ENCODE peak calls at places on chromosomes 7 and 10, in four cellular contexts. W is mammary epithelial cell, Y is ovary, J is testis. P is an unnamed sample.

GRCh38 chr7:2516194-2516555 is 3.4 kb upstream of the LFNG start:
- DNase-seq in W (no peak), Y (no peak), J (no peak), P (no peak)

GRCh38 chr7:129385116-129385515 is 49.1 kb upstream of the STRIP2 start:
- DNase-seq in W (no peak), Y (no peak), J (no peak), P (no peak)

GRCh38 chr7:134420509-134421125 is 38.3 kb downstream of the AKR1B1 start:
- DNase-seq in W (peak; percentile 55), Y (no peak), J (peak; percentile 70), P (peak; percentile 64)

GRCh38 chr10:97773096-97773495 is 1.3 kb upstream of the SFRP5 start:
- DNase-seq in W (no peak), Y (no peak), J (no peak), P (no peak)

GRCh38 chr7:35255909-35256876 is 2.3 kb upstream of the TBX20 start:
- DNase-seq in W (no peak), Y (no peak), J (no peak), P (no peak)

GRCh38 chr7:106858618-106859532 is 6.2 kb upstream of the PIK3CG start:
- DNase-seq in W (peak; percentile 27), Y (no peak), J (peak; percentile 26), P (peak; percentile 80)

GRCh38 chr10:50334273-50334672 is 83.0 kb upstream of the ASAH2 start:
- DNase-seq in W (no peak), Y (no peak), J (no peak), P (no peak)

GRCh38 chr7:121002-121401 is 71.4 kb upstream of the FAM20C start:
- DNase-seq in W (no peak), Y (no peak), J (no peak), P (no peak)

GRCh38 chr10:6823770-6824169 is 243.7 kb upstream of the PRKCQ start:
- DNase-seq in W (peak; percentile 4), Y (no peak), J (no peak), P (no peak)

GRCh38 chr7:78465894-78466293 is 667.3 kb downstream of the PHTF2 start:
- DNase-seq in W (no peak), Y (no peak), J (no peak), P (no peak)

GRCh38 chr10:100065084-100065660 is 16.5 kb downstream of the CPN1 start:
- DNase-seq in W (no peak), Y (no peak), J (peak; percentile 28), P (no peak)

GRCh38 chr7:19969859-19970493 is 196.6 kb upstream of the TMEM196 start:
- DNase-seq in W (no peak), Y (no peak), J (no peak), P (no peak)

GRCh38 chr7:42164946-42165345 is 72.1 kb downstream of the GLI3 start:
- DNase-seq in W (no peak), Y (no peak), J (no peak), P (no peak)

GRCh38 chr7:82406937-82407336 is 36.6 kb downstream of the CACNA2D1 start:
- DNase-seq in W (no peak), Y (no peak), J (no peak), P (no peak)

GRCh38 chr10:124559372-124560132 is 97.9 kb downstream of the LHPP start:
- DNase-seq in W (no peak), Y (no peak), J (no peak), P (no peak)

GRCh38 chr10:9605231-9605630 is 1412.4 kb upstream of the CELF2 start:
- DNase-seq in W (no peak), Y (no peak), J (no peak), P (no peak)

GRCh38 chr10:86972613-86973380 is 4.5 kb downstream of the ADIRF start:
- DNase-seq in W (no peak), Y (peak; percentile 39), J (no peak), P (no peak)

GRCh38 chr10:100735345-100736143 is 9.8 kb upstream of the PAX2 start:
- DNase-seq in W (no peak), Y (no peak), J (no peak), P (no peak)

GRCh38 chr10:29804025-29804852 is 169.5 kb upstream of the SVIL start:
- DNase-seq in W (peak; percentile 96), Y (no peak), J (no peak), P (peak; percentile 33)

GRCh38 chr7:134186022-134186421 is 58.9 kb downstream of the LRGUK start:
- DNase-seq in W (peak; percentile 16), Y (no peak), J (no peak), P (no peak)

GRCh38 chr10:64880546-64880945 is 1359.3 kb downstream of the REEP3 start:
- DNase-seq in W (no peak), Y (no peak), J (no peak), P (no peak)

GRCh38 chr7:4665661-4666060 is 16.4 kb upstream of the FOXK1 start:
- DNase-seq in W (peak; percentile 62), Y (no peak), J (no peak), P (no peak)

GRCh38 chr7:150405584-150406310 is 26.6 kb downstream of the ZNF775 start:
- DNase-seq in W (no peak), Y (no peak), J (peak; percentile 36), P (no peak)

GRCh38 chr10:132631348-132631735 is 93.8 kb downstream of the INPP5A start:
- DNase-seq in W (no peak), Y (peak; percentile 81), J (peak; percentile 93), P (no peak)

GRCh38 chr10:129658673-129659072 is 191.6 kb downstream of the MGMT start:
- DNase-seq in W (no peak), Y (no peak), J (no peak), P (no peak)

GRCh38 chr7:24755541-24756416 is 1.5 kb downstream of the GSDME start:
- DNase-seq in W (peak; percentile 95), Y (no peak), J (no peak), P (no peak)
- H3K4me3 ChIP-seq in W (peak overlapping the region; percentile 73), Y (no peak overlapping the region), J (no peak overlapping the region), P (no peak overlapping the region)

DNA sequence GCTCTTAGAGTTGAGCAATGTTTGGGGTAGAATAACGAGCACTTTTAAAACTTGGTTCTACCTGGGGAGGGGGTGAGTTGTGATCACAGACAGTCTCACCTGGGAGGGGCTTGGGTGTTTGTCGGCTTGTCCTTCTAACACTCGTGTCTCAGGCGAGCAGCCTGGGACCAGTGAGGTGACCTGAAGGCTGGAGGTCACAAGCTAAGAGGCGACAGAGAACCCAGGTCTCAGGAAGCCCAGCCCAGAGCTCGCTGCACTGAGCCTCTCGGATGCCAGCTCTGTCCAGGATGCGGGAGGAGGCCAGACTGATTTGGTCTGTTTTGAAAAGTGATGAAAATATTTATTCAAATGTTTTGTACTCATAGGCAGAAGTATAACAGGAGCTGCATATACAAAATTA is 11.8 kb downstream of the HTRA1 start:
- DNase-seq in W (no peak), Y (no peak), J (no peak), P (no peak)
- TF ChIP-seq CTCF in W (no peak), Y (no peak), J (no peak), P (no peak)

GRCh38 chr7:105015631-105015965 is 1.6 kb downstream of the KMT2E start:
- DNase-seq in W (no peak), Y (no peak), J (peak; percentile 78), P (peak; percentile 57)

GRCh38 chr7:105014725-105015630 is 973 bp downstream of the KMT2E start:
- DNase-seq in W (peak; percentile 68), Y (peak; percentile 68), J (peak; percentile 75), P (peak; percentile 42)

GRCh38 chr7:105016083-105017075 is 2.4 kb downstream of the KMT2E start:
- DNase-seq in W (no peak), Y (no peak), J (no peak), P (no peak)

GRCh38 chr7:105019269-105019668 is 5.3 kb downstream of the KMT2E start:
- DNase-seq in W (no peak), Y (no peak), J (no peak), P (no peak)

GRCh38 chr7:105017263-105018051 is 3.5 kb downstream of the KMT2E start:
- DNase-seq in W (no peak), Y (no peak), J (no peak), P (no peak)
- H3K4me3 ChIP-seq in W (peak overlapping the region; percentile 98), Y (peak overlapping the region; percentile 67), J (no peak overlapping the region), P (peak overlapping the region; percentile 98)

DNA sequence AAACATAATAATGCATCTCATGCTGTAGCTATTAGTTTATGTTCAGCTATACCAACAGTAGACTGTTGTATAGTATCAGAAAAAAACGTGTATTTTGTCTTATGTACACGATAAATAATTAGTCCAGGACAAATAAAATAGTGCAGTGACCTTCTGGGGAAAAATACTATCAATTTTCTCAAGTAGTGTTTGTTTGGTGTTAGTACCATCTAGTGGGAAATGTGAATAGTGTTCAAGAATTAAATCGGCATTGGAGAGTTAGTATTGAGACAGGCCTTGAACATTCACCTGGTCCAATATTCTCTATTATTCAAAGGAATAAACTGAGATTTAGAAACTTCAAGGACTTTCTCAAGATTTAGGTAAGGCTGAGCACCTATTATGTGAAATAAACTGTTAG is 21.7 kb upstream of the OR2A5 start:
- DNase-seq in W (no peak), Y (no peak), J (no peak), P (no peak)
- TF ChIP-seq CTCF in W (no peak), Y (peak; percentile 41), J (peak; percentile 14), P (peak; percentile 36)

GRCh38 chr10:60905580-60905979 is 38.4 kb downstream of the RHOBTB1 start:
- DNase-seq in W (no peak), Y (no peak), J (peak; percentile 60), P (no peak)
- H3K4me3 ChIP-seq in W (no peak overlapping the region), Y (no peak overlapping the region), J (no peak overlapping the region), P (no peak overlapping the region)

DNA sequence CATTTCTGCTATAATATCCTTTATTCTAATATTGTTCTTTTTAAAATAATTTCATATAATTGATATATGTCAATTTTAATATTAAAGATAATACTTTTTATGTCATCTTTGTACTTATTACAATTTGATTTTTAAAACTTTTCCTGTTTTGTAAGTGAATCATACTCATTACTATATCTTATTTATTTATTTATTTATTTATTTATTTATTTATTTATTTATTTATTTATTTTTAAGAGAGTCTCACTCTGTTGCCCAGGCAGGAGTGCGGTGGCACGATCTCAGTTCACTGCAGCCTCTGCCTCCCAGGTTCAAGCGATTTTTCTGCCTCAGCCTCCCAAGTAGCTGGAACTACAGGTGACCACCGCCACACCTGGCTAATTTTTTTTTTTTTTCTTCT is 215.3 kb downstream of the SUGCT start:
- DNase-seq in W (no peak), Y (no peak), J (no peak), P (no peak)
- TF ChIP-seq CTCF in W (no peak), Y (no peak), J (no peak), P (no peak)

DNA sequence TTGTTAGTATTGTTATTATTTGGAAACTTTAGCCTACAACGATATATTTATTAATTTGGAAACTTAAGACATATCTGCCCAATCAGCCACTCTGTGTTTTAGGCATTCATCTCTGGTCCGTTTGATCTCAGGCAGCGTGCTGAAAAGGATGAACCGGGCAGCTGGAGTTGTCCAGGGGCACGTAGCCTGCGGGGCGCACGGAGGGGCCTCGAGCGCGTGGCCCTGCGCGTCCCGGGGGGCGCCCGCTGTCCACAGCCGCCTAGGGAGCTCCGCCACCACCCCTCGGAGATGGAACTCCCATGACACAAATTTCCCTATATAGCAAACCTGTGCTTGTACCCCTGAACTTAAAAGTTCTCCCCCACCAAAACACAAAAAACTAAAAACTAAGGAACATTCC is 24.3 kb upstream of the MKI67 start:
- DNase-seq in W (no peak), Y (no peak), J (no peak), P (no peak)
- H3K4me3 ChIP-seq in W (peak overlapping the region; percentile 85), Y (no peak overlapping the region), J (peak overlapping the region; percentile 38), P (peak overlapping the region; percentile 68)